ENCODE peak calls at places on chromosomes 16 and 17, in four cellular contexts. H, N, C and M are unnamed samples. For H4K20me1, the result is how much of the 10 kb centered on the place peaks cover.

GRCh38 chr17:18184143-18185007 is 747 bp downstream of the ALKBH5 start:
- DNase-seq in H (peak), N (peak), C (peak), M (peak)

GRCh38 chr16:80441935-80442334 is 98.9 kb upstream of the DYNLRB2 start:
- DNase-seq in H (no peak), N (no peak), C (no peak), M (no peak)

GRCh38 chr17:79192503-79193500 is 118.2 kb downstream of the ENGASE start:
- DNase-seq in H (peak), N (peak), C (peak), M (peak)

GRCh38 chr17:58303981-58304734 is 23.4 kb upstream of the MPO start:
- DNase-seq in H (peak), N (peak), C (peak), M (peak)

GRCh38 chr16:89686520-89687091 is at the start of gene CDK10:
- DNase-seq in H (peak), N (peak), C (peak), M (peak)

GRCh38 chr17:8924595-8924994 is 40.9 kb downstream of the PIK3R5 start:
- DNase-seq in H (no peak), N (no peak), C (no peak), M (no peak)

GRCh38 chr17:81912441-81913309 is 1.5 kb upstream of the PCYT2 start:
- DNase-seq in H (peak), N (no peak), C (peak), M (no peak)

GRCh38 chr17:36877774-36878173 is 59.5 kb upstream of the LHX1 start:
- DNase-seq in H (no peak), N (no peak), C (no peak), M (peak)

GRCh38 chr16:70627696-70628095 is 18.7 kb upstream of the IL34 start:
- DNase-seq in H (no peak), N (no peak), C (no peak), M (no peak)

GRCh38 chr17:59361386-59361785 is 29.9 kb downstream of the YPEL2 start:
- DNase-seq in H (no peak), N (peak), C (no peak), M (peak)

GRCh38 chr16:74563828-74564263 is 43.1 kb downstream of the GLG1 start:
- DNase-seq in H (peak), N (no peak), C (peak), M (peak)

GRCh38 chr17:57810740-57811632 is 38.9 kb downstream of the MRPS23 start:
- DNase-seq in H (no peak), N (no peak), C (peak), M (peak)

GRCh38 chr16:87114832-87115231 is 202.4 kb downstream of the C16orf95 start:
- DNase-seq in H (no peak), N (no peak), C (no peak), M (no peak)

GRCh38 chr17:2262146-2262587 is 41.4 kb downstream of the SMG6 start:
- DNase-seq in H (no peak), N (no peak), C (peak), M (peak)

GRCh38 chr16:49019081-49019633 is 262.5 kb downstream of the CBLN1 start:
- DNase-seq in H (no peak), N (no peak), C (no peak), M (peak)

GRCh38 chr17:71983828-71984227 is 137.0 kb upstream of the SOX9 start:
- DNase-seq in H (no peak), N (no peak), C (no peak), M (no peak)

DNA sequence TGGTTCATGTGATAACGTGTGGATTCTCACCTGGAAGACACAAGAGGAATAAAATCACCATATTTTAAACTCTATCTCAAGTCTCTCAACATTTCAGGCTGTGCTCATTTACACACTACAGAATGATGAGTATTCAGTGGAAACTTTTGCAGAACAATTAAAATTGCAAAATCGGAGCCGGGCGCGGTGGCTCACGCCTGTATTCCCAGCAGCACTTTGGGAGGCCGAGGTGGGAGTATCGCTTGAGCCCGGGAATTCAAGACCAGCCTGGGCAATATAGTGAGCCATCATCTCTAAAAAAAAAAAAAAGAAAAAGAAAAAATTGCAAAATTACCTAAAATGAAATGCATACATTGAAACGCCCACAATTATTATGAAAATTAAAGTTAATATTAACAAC is 825.9 kb downstream of the KCNJ18 start:
- DNase-seq in H (no peak), N (no peak), C (no peak), M (no peak)
- TF ChIP-seq EZH2 in H (no peak), N (no peak), C (no peak), M (no peak)

DNA sequence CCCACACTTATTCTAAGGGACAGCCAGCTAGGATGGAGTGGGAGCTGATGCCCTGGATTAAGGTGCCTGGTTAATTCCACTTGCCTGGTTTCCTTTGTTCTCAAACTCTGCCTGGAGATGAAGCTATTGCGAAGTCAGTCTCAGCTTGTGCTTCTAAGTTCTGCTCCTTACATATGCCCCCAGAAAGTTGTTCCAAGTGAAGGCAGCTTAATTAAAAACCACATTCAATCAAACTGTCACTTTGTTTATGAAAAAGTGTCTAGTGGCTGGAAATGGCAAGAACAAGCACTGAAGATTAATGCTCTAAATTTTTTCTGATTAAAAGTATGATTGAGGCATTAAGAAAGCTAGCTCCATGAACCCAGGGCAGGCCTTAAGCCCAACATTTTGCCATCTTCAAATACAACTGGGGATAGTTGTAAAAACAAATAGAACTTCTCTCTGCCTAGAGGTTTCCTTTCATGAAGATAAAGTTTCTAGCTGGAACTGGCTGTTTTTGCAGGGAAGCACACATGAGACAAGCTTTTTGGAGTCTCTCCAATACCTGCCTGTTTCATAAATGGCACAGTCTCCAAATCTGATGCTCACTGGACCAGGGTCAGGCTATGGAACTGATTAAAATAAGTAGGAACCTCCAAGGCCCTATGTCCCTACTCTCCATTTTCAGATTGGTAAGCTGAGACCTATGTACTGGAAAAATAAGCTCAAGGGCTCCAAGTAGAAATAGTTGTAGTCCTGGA is 100.9 kb downstream of the GRIN2A start:
- DNase-seq in H (no peak), N (no peak), C (no peak), M (no peak)
- H4K20me1 ChIP-seq in H (under half), N (under half), C (under half), M (under half)

DNA sequence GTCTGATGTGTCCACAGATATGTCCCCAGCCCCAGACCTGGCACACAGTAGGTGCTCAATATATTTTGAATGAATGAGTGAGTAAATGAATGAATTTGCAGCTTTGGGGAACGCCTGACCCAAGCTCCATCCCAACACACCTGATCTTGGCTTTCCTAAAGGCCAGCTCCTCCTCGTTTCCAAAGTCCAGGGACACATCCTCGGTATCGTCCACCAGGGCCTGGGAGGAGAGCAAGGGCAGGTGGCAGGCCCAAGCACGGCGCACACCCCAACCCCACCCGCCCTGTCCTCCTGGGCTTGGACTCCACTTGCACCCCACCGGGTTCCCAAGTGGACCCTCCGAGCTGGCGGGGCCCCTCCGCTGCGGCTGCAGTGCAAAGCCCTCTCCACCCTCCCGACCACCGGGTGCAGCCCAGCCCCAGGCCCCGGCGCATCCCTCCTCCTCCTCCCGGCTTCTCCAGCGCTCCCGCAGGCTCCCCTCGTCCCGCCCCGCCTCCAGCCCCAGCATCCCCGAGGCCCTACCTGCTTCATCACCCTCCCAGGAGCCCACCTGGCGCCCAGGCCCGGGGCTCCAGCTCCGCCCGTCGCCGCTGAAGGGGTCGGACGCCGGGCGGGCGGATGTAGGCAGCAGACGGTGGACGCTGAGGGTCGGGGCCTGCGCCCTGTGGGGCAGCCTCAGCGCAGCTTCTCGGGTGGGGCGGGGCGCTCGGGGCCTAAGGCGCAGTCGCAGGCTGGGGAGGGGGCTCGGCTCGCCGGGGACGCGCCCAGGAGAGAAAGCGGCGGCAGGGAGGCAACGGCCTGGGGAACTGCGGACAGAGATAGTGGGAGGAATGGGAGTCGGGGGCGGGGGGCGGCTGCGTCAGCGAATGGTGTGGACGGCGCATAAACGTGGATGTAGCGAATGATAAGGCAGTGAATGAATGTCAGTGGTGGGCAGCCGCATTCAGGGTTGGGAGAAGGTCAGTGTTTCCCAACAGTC is at the start of gene TVP23A:
- DNase-seq in H (no peak), N (no peak), C (peak), M (no peak)
- TF ChIP-seq EZH2 in H (no peak), N (peak), C (no peak), M (peak)

DNA sequence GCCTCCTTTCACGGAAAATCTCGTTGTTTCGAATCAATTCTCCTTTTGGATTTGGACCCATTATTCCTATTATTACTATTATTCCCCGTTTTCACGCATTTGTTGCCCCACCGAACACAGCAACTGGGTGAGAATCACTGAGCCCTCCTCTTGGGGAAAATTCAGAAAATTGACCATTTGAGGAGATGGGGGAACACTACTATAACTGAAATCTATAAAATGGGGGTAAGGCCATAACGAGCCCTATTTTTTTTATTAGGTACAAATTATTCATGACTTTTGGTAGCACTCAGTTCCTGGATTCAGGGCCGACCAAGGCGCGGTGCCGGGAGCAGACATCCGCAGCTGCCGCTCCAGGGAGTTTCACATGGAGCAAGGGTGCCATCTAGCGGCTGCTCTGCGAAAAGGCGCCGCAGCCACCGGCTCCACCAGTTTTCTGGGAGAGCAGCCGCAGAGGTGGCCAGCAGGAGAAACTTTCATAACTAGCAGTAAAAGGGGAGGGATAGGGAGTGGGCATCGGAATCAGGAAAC is 3.3 kb upstream of the HOXB8 start:
- DNase-seq in H (peak), N (peak), C (peak), M (peak)
- H4K20me1 ChIP-seq in H (under half), N (under half), C (under half), M (under half)

GRCh38 chr17:40778466-40778865 is 3.9 kb downstream of the KRT27 start:
- DNase-seq in H (no peak), N (no peak), C (no peak), M (no peak)

GRCh38 chr17:40777971-40778370 is 4.4 kb downstream of the KRT27 start:
- DNase-seq in H (no peak), N (no peak), C (no peak), M (no peak)

GRCh38 chr17:40782450-40782849 is at the start of gene KRT27:
- DNase-seq in H (no peak), N (no peak), C (no peak), M (no peak)

GRCh38 chr17:40777459-40777858 is 4.9 kb downstream of the KRT27 start:
- DNase-seq in H (no peak), N (no peak), C (no peak), M (no peak)

DNA sequence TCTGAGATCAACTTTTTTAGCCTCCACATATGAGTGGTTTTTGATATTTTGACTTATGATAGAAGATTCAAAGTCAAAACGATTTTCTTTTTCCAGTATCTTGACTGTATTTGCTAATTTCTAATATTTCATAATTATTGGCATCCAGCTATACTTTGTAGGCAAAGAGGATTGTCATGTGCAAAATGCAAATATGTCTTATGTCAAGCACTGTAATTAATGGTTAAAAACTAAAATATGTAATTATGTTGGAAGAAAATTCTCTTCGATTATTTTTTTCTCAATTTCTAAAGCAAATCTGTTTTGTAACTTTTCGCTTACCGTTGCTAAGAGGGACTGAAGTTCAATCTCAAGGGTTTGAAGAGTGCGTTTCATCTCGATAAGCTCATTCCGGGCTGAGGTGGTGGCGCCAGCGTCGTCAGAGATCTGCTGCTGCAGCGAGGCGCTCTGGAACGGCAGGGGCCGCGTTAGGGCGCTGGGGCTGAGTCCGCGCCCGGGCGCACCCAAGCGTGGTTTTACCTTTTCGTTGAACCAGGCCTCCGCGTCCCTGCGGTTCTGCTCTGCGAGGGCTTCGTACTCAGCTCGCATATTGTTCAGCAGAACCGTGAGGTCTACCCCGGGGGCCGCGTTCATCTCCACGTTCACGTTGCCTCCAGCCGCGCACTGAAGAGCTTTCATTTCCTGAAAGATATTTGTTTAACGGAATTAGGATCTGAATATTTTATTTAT is 3.0 kb downstream of the KRT27 start:
- DNase-seq in H (peak), N (no peak), C (no peak), M (peak)
- TF ChIP-seq EZH2 in H (no peak), N (no peak), C (no peak), M (no peak)